ENCODE peak calls at places on chromosomes 6 and 20, in six cellular contexts. A is IMR-90, J is H1, K is H9, T is neuronal stem cell, P is mesenchymal stem cell. I is an unnamed sample.

GRCh38 chr20:24148372-24148771 is 159.8 kb upstream of the GGTLC1 start:
- DNase-seq in A (no peak), J (no peak), K (no peak), T (no peak), P (no peak), I (peak)

GRCh38 chr6:44254201-44254956 is 2.9 kb downstream of the SLC35B2 start:
- DNase-seq in A (no peak), J (no peak), K (peak), T (no peak), P (no peak), I (no peak)

GRCh38 chr6:34237316-34237721 is 646 bp downstream of the HMGA1 start:
- DNase-seq in A (no peak), J (no peak), K (no peak), T (no peak), P (no peak), I (no peak)

GRCh38 chr20:42603655-42604054 is 586.1 kb downstream of the PTPRT start:
- DNase-seq in A (no peak), J (no peak), K (no peak), T (no peak), P (no peak), I (no peak)

GRCh38 chr6:8644306-8644705 is 209.0 kb upstream of the SLC35B3 start:
- DNase-seq in A (no peak), J (no peak), K (no peak), T (no peak), P (no peak), I (no peak)

GRCh38 chr20:58141971-58142842 is 86.2 kb downstream of the ANKRD60 start:
- DNase-seq in A (no peak), J (no peak), K (peak), T (no peak), P (no peak), I (peak)

GRCh38 chr6:148779142-148779562 is 32.3 kb downstream of the UST start:
- DNase-seq in A (peak), J (no peak), K (no peak), T (no peak), P (peak), I (no peak)

GRCh38 chr6:11613858-11614257 is 76.3 kb downstream of the TMEM170B start:
- DNase-seq in A (peak), J (no peak), K (no peak), T (no peak), P (peak), I (peak)

GRCh38 chr6:10555625-10556309 is 34.6 kb downstream of the GCNT2 start:
- DNase-seq in A (peak), J (peak), K (peak), T (peak), P (peak), I (no peak)

GRCh38 chr6:158910484-158911075 is 89.4 kb downstream of the RSPH3 start:
- DNase-seq in A (no peak), J (peak), K (peak), T (peak), P (no peak), I (peak)

GRCh38 chr6:4371207-4371921 is 236.0 kb upstream of the ECI2 start:
- DNase-seq in A (peak), J (no peak), K (no peak), T (no peak), P (peak), I (peak)

GRCh38 chr6:118869350-118869749 is 24.6 kb upstream of the ASF1A start:
- DNase-seq in A (peak), J (no peak), K (no peak), T (no peak), P (peak), I (no peak)

GRCh38 chr6:106347219-106347618 is 13.3 kb upstream of the CRYBG1 start:
- DNase-seq in A (no peak), J (no peak), K (no peak), T (no peak), P (no peak), I (no peak)

GRCh38 chr20:21027569-21027968 is 78.6 kb downstream of the LINC00237 start:
- DNase-seq in A (no peak), J (peak), K (peak), T (no peak), P (no peak), I (peak)

GRCh38 chr6:10510592-10511367 is 10.4 kb upstream of the GCNT2 start:
- DNase-seq in A (peak), J (no peak), K (peak), T (peak), P (peak), I (peak)

GRCh38 chr6:143333749-143334520 is 116.6 kb downstream of the ADAT2 start:
- DNase-seq in A (no peak), J (no peak), K (no peak), T (no peak), P (no peak), I (no peak)

GRCh38 chr6:16337280-16337975 is 99.0 kb downstream of the GMPR start:
- DNase-seq in A (peak), J (no peak), K (no peak), T (no peak), P (peak), I (no peak)

GRCh38 chr6:26243132-26243531 is 121.9 kb upstream of the BTN3A2 start:
- DNase-seq in A (no peak), J (no peak), K (no peak), T (no peak), P (no peak), I (peak)

GRCh38 chr6:106870069-106870468 is 104.5 kb downstream of the CD24 start:
- DNase-seq in A (peak), J (no peak), K (no peak), T (no peak), P (peak), I (peak)

GRCh38 chr6:133467982-133468380 is 226.8 kb downstream of the EYA4 start:
- DNase-seq in A (peak), J (no peak), K (no peak), T (no peak), P (no peak), I (no peak)

GRCh38 chr6:125789576-125790402 is 971 bp upstream of the NCOA7 start:
- DNase-seq in A (peak), J (no peak), K (peak), T (peak), P (peak), I (peak)

GRCh38 chr20:41017448-41018042 is 11.1 kb upstream of the TOP1 start:
- DNase-seq in A (no peak), J (no peak), K (no peak), T (no peak), P (no peak), I (peak)

GRCh38 chr20:42492285-42492684 is 697.4 kb downstream of the PTPRT start:
- DNase-seq in A (no peak), J (no peak), K (no peak), T (no peak), P (no peak), I (no peak)

GRCh38 chr20:35942243-35942642 is 12.1 kb downstream of the SCAND1 start:
- DNase-seq in A (no peak), J (no peak), K (no peak), T (peak), P (no peak), I (no peak)

GRCh38 chr6:11213305-11214106 is 19.0 kb downstream of the NEDD9 start:
- DNase-seq in A (peak), J (no peak), K (no peak), T (no peak), P (no peak), I (no peak)

GRCh38 chr20:11067359-11067758 is 393.6 kb upstream of the JAG1 start:
- DNase-seq in A (no peak), J (no peak), K (no peak), T (no peak), P (no peak), I (no peak)

GRCh38 chr20:59783020-59784010 is 150.1 kb downstream of the SYCP2 start:
- DNase-seq in A (peak), J (peak), K (peak), T (peak), P (no peak), I (peak)

GRCh38 chr6:155595264-155595663 is 139.6 kb upstream of the NOX3 start:
- DNase-seq in A (no peak), J (no peak), K (no peak), T (no peak), P (no peak), I (no peak)

GRCh38 chr6:148316308-148316707 is 26.3 kb upstream of the SASH1 start:
- DNase-seq in A (no peak), J (no peak), K (no peak), T (no peak), P (no peak), I (no peak)

GRCh38 chr6:17968081-17968518 is 19.3 kb downstream of the KIF13A start:
- DNase-seq in A (peak), J (no peak), K (no peak), T (no peak), P (peak), I (no peak)

GRCh38 chr6:786946-787763 is 94.2 kb upstream of the EXOC2 start:
- DNase-seq in A (peak), J (no peak), K (no peak), T (no peak), P (peak), I (no peak)

GRCh38 chr6:155221086-155221485 is 42.7 kb upstream of the CLDN20 start:
- DNase-seq in A (no peak), J (no peak), K (no peak), T (no peak), P (no peak), I (peak)

GRCh38 chr6:46653439-46653942 is 716 bp downstream of the SLC25A27 start:
- DNase-seq in A (no peak), J (no peak), K (no peak), T (no peak), P (peak), I (no peak)

GRCh38 chr20:10134176-10134575 is 84.5 kb upstream of the SNAP25 start:
- DNase-seq in A (no peak), J (no peak), K (no peak), T (no peak), P (no peak), I (no peak)

GRCh38 chr6:24445704-24446103 is 43.0 kb downstream of the MRS2 start:
- DNase-seq in A (no peak), J (no peak), K (peak), T (no peak), P (no peak), I (no peak)

GRCh38 chr20:37877832-37878772 is 24.8 kb upstream of the VSTM2L start:
- DNase-seq in A (no peak), J (no peak), K (no peak), T (no peak), P (no peak), I (no peak)

GRCh38 chr6:16683524-16684194 is 77.6 kb downstream of the ATXN1 start:
- DNase-seq in A (peak), J (no peak), K (no peak), T (no peak), P (peak), I (peak)

GRCh38 chr6:112367655-112368054 is 20.5 kb downstream of the RFPL4B start:
- DNase-seq in A (no peak), J (no peak), K (no peak), T (no peak), P (no peak), I (peak)

GRCh38 chr6:112370946-112371345 is 23.8 kb downstream of the RFPL4B start:
- DNase-seq in A (no peak), J (no peak), K (no peak), T (no peak), P (no peak), I (no peak)

GRCh38 chr6:112362827-112363565 is 15.9 kb downstream of the RFPL4B start:
- DNase-seq in A (peak), J (no peak), K (no peak), T (no peak), P (peak), I (peak)

GRCh38 chr6:112365952-112366351 is 18.8 kb downstream of the RFPL4B start:
- DNase-seq in A (no peak), J (no peak), K (no peak), T (no peak), P (no peak), I (no peak)

DNA sequence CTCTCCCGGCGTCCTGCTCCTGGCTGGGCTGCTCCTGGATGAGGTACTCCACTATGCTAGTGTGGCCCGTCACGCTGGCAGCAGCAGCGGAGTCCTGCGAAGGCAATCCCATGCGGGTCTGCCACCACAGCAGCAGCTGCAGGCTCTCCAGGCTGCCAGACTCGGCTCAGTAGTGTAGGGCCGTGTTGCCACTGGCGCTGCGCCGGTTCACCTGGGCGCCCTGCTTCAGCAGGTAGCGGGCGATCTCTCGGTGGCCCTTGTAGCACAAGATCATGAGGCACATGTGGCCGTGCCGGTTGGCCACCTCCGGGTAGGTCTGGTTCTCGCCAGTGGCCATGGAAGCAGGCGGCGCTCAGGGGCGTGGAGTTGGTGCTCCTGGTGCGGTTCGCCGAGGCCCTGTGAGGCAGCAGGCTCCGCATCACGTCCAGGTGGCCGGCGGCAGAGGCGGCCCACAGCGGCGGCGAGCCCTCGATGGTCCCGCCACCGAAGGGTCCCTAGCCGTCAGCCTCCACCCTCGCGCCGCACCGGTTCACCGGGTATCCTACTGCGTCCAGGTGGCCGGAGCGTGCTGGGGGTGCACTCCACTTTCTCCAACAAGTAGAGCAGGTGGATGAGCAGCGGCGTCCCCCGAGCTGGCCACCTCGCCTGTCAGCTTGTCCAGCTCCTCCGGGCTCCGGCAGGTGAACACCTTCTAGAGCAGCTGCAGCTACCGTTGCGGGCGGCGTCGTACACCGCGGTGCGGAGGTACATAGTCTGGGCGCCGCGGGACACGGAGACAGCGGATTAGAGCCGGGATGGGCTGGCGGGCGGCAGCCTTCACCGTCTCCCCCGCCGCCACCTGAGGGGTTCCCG is 19.8 kb downstream of the RFPL4B start:
- DNase-seq in A (no peak), J (no peak), K (no peak), T (no peak), P (no peak), I (peak)
- H3K14ac ChIP-seq in A (no peak), J (no peak), K (no peak), T (peak), P (no peak), I (no peak)

GRCh38 chr6:157811137-157811475 is 11.9 kb upstream of the SNX9 start:
- DNase-seq in A (no peak), J (no peak), K (no peak), T (no peak), P (no peak), I (no peak)

GRCh38 chr6:157813191-157813590 is 9.9 kb upstream of the SNX9 start:
- DNase-seq in A (peak), J (no peak), K (no peak), T (no peak), P (no peak), I (no peak)

GRCh38 chr6:157813757-157814455 is 9.1 kb upstream of the SNX9 start:
- DNase-seq in A (peak), J (no peak), K (no peak), T (no peak), P (peak), I (no peak)

GRCh38 chr6:157811476-157812173 is 11.4 kb upstream of the SNX9 start:
- DNase-seq in A (peak), J (no peak), K (no peak), T (no peak), P (no peak), I (no peak)

GRCh38 chr6:157812425-157813171 is 10.4 kb upstream of the SNX9 start:
- DNase-seq in A (no peak), J (no peak), K (no peak), T (no peak), P (no peak), I (no peak)
- H3K27ac ChIP-seq in A (no peak), J (no peak), K (no peak), T (no peak), P (no peak), I (no peak)

DNA sequence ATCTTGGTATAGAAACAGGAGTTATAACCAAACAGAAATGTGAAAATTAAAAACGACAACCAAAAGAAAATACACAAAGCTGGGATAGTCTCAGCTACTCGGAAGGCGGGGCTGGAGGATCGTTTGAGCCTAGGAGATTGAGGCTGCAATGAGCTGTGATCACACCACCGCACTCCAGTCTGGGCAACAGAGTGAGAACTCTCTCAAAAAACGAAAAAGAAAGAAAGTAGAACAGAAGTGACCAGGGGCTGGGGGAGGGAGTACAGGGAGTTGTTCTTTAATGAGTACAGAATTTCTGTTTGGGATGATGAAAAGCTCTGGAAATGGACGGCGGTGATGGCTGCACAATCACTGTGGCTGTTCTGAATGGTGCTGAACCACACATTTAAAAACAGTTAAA is 5.9 kb downstream of the GMEB2 start:
- DNase-seq in A (no peak), J (no peak), K (no peak), T (no peak), P (no peak), I (no peak)
- H3K14ac ChIP-seq in A (no peak), J (no peak), K (no peak), T (no peak), P (no peak), I (no peak)

GRCh38 chr6:41488064-41488391 is 58.2 kb upstream of the FOXP4 start:
- DNase-seq in A (no peak), J (no peak), K (no peak), T (no peak), P (no peak), I (no peak)
- H3K27ac ChIP-seq in A (no peak), J (no peak), K (no peak), T (peak), P (no peak), I (no peak)

GRCh38 chr6:48134246-48134645 is 23.2 kb upstream of the PTCHD4 start:
- DNase-seq in A (no peak), J (no peak), K (no peak), T (no peak), P (no peak), I (no peak)

GRCh38 chr6:48140221-48140620 is 29.2 kb upstream of the PTCHD4 start:
- DNase-seq in A (no peak), J (no peak), K (no peak), T (no peak), P (no peak), I (no peak)

GRCh38 chr6:48135352-48136084 is 24.5 kb upstream of the PTCHD4 start:
- DNase-seq in A (peak), J (no peak), K (no peak), T (no peak), P (peak), I (peak)

GRCh38 chr6:48141975-48142374 is 31.0 kb upstream of the PTCHD4 start:
- DNase-seq in A (no peak), J (no peak), K (no peak), T (no peak), P (no peak), I (no peak)

GRCh38 chr6:48136856-48137255 is 25.9 kb upstream of the PTCHD4 start:
- DNase-seq in A (no peak), J (no peak), K (no peak), T (no peak), P (peak), I (no peak)
- H3K14ac ChIP-seq in A (no peak), J (no peak), K (no peak), T (no peak), P (no peak), I (no peak)

GRCh38 chr20:49907405-49908257 is 7.7 kb downstream of the SPATA2 start:
- DNase-seq in A (no peak), J (no peak), K (no peak), T (no peak), P (no peak), I (no peak)
- H3K27ac ChIP-seq in A (no peak), J (no peak), K (no peak), T (no peak), P (no peak), I (no peak)

GRCh38 chr6:21984135-21984534 is 312.7 kb downstream of the PRL start:
- DNase-seq in A (no peak), J (no peak), K (no peak), T (no peak), P (no peak), I (no peak)

GRCh38 chr6:21986703-21987102 is 310.1 kb downstream of the PRL start:
- DNase-seq in A (no peak), J (no peak), K (no peak), T (no peak), P (no peak), I (no peak)

GRCh38 chr6:21987501-21987957 is 309.3 kb downstream of the PRL start:
- DNase-seq in A (peak), J (no peak), K (no peak), T (no peak), P (peak), I (no peak)

GRCh38 chr6:21985904-21986303 is 310.9 kb downstream of the PRL start:
- DNase-seq in A (no peak), J (no peak), K (no peak), T (no peak), P (no peak), I (no peak)

GRCh38 chr6:21984551-21984950 is 312.3 kb downstream of the PRL start:
- DNase-seq in A (no peak), J (no peak), K (no peak), T (no peak), P (no peak), I (peak)
- H3K14ac ChIP-seq in A (no peak), J (no peak), K (no peak), T (no peak), P (no peak), I (no peak)

DNA sequence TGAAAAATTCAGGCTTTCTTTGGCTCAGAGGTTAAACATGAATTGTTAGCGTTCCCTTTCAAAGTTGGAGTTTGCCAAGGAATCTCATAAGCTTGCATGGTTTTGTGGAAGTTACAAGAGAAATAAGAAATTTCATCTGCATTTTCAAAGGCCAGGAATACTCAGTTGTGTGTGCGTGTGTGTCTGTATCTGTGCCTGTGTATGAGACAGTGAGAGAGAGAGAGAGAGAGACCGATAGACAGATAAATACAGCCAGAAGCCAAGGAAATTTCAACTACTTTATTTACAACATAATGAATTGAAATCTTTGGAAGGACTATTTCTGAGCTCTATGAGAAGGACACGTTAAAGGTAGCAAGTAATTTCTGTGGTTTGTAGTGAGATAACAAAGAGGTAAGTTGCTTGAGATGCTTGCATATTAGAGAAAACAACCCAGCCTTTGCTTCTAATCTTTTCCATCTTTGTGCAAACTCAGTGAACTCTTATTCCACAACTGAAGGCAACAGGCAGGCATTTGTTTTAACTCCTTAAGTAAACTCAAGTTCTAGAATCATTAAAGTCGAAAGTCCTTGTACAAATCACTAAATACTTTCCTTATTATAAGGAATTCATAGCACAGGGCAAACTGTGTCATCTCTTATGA is 171.1 kb upstream of the CITED2 start:
- DNase-seq in A (no peak), J (no peak), K (no peak), T (no peak), P (no peak), I (no peak)
- H3K27ac ChIP-seq in A (peak), J (no peak), K (no peak), T (no peak), P (no peak), I (no peak)